ENCODE peak calls at places on chromosomes 13 and 19, in four cellular contexts. One of them, this sample, is unnamed.

GRCh38 chr19:41161903-41162302 is 31.1 kb upstream of the CYP2S1 start:
- DNase-seq in mammary epithelial cell: no peak
- DNase-seq in CD8-positive, alpha-beta T cell: no peak
- DNase-seq in OCI-LY7: no peak
- DNase-seq in this sample: no peak

GRCh38 chr19:34960103-34960805 is 3.8 kb downstream of the ZNF792 start:
- DNase-seq in mammary epithelial cell: peak
- DNase-seq in CD8-positive, alpha-beta T cell: no peak
- DNase-seq in OCI-LY7: no peak
- DNase-seq in this sample: no peak

GRCh38 chr13:48801255-48801654 is 147.5 kb downstream of the CYSLTR2 start:
- DNase-seq in mammary epithelial cell: no peak
- DNase-seq in CD8-positive, alpha-beta T cell: no peak
- DNase-seq in OCI-LY7: no peak
- DNase-seq in this sample: no peak

GRCh38 chr13:95509521-95510315 is 42.8 kb upstream of the CLDN10 start:
- DNase-seq in mammary epithelial cell: peak
- DNase-seq in CD8-positive, alpha-beta T cell: no peak
- DNase-seq in OCI-LY7: no peak
- DNase-seq in this sample: no peak

GRCh38 chr19:30172643-30173242 is 199.4 kb upstream of the ZNF536 start:
- DNase-seq in mammary epithelial cell: no peak
- DNase-seq in CD8-positive, alpha-beta T cell: no peak
- DNase-seq in OCI-LY7: no peak
- DNase-seq in this sample: no peak

GRCh38 chr13:51234676-51235075 is 12.5 kb downstream of the FAM124A start:
- DNase-seq in mammary epithelial cell: no peak
- DNase-seq in CD8-positive, alpha-beta T cell: no peak
- DNase-seq in OCI-LY7: peak
- DNase-seq in this sample: no peak

GRCh38 chr19:40666803-40667438 is 23.5 kb downstream of the NUMBL start:
- DNase-seq in mammary epithelial cell: no peak
- DNase-seq in CD8-positive, alpha-beta T cell: no peak
- DNase-seq in OCI-LY7: no peak
- DNase-seq in this sample: no peak

GRCh38 chr13:47859129-47859528 is 141.9 kb downstream of the SUCLA2 start:
- DNase-seq in mammary epithelial cell: no peak
- DNase-seq in CD8-positive, alpha-beta T cell: no peak
- DNase-seq in OCI-LY7: no peak
- DNase-seq in this sample: no peak

GRCh38 chr13:46355906-46356305 is 31.1 kb downstream of the RUBCNL start:
- DNase-seq in mammary epithelial cell: no peak
- DNase-seq in CD8-positive, alpha-beta T cell: no peak
- DNase-seq in OCI-LY7: no peak
- DNase-seq in this sample: no peak

GRCh38 chr13:108963276-108963810 is 333.9 kb downstream of the MYO16 start:
- DNase-seq in mammary epithelial cell: no peak
- DNase-seq in CD8-positive, alpha-beta T cell: no peak
- DNase-seq in OCI-LY7: no peak
- DNase-seq in this sample: no peak

GRCh38 chr13:44011036-44011435 is 131.3 kb downstream of the LACC1 start:
- DNase-seq in mammary epithelial cell: no peak
- DNase-seq in CD8-positive, alpha-beta T cell: no peak
- DNase-seq in OCI-LY7: no peak
- DNase-seq in this sample: no peak

GRCh38 chr19:41193420-41194156 is 569 bp downstream of the CYP2S1 start:
- DNase-seq in mammary epithelial cell: no peak
- DNase-seq in CD8-positive, alpha-beta T cell: no peak
- DNase-seq in OCI-LY7: no peak
- DNase-seq in this sample: no peak

GRCh38 chr19:48724796-48725753 is 5.5 kb upstream of the MAMSTR start:
- DNase-seq in mammary epithelial cell: peak
- DNase-seq in CD8-positive, alpha-beta T cell: no peak
- DNase-seq in OCI-LY7: peak
- DNase-seq in this sample: no peak

GRCh38 chr13:43883636-43884035 is 3.9 kb downstream of the LACC1 start:
- DNase-seq in mammary epithelial cell: no peak
- DNase-seq in CD8-positive, alpha-beta T cell: no peak
- DNase-seq in OCI-LY7: no peak
- DNase-seq in this sample: no peak

GRCh38 chr19:8021374-8021773 is 15.9 kb upstream of the ELAVL1 start:
- DNase-seq in mammary epithelial cell: no peak
- DNase-seq in CD8-positive, alpha-beta T cell: no peak
- DNase-seq in OCI-LY7: no peak
- DNase-seq in this sample: no peak

GRCh38 chr19:14695471-14695870 is 5.6 kb downstream of the ZNF333 start:
- DNase-seq in mammary epithelial cell: no peak
- DNase-seq in CD8-positive, alpha-beta T cell: no peak
- DNase-seq in OCI-LY7: no peak
- DNase-seq in this sample: no peak

GRCh38 chr13:27770809-27771208 is 21.5 kb upstream of the GSX1 start:
- DNase-seq in mammary epithelial cell: peak
- DNase-seq in CD8-positive, alpha-beta T cell: no peak
- DNase-seq in OCI-LY7: peak
- DNase-seq in this sample: peak

GRCh38 chr19:3270908-3271307 is 46.4 kb downstream of the CELF5 start:
- DNase-seq in mammary epithelial cell: peak
- DNase-seq in CD8-positive, alpha-beta T cell: peak
- DNase-seq in OCI-LY7: peak
- DNase-seq in this sample: peak

GRCh38 chr13:109146912-109147624 is 517.7 kb downstream of the MYO16 start:
- DNase-seq in mammary epithelial cell: peak
- DNase-seq in CD8-positive, alpha-beta T cell: no peak
- DNase-seq in OCI-LY7: no peak
- DNase-seq in this sample: no peak

GRCh38 chr13:40069173-40070044 is 413.9 kb downstream of the COG6 start:
- DNase-seq in mammary epithelial cell: peak
- DNase-seq in CD8-positive, alpha-beta T cell: peak
- DNase-seq in OCI-LY7: peak
- DNase-seq in this sample: peak

GRCh38 chr13:28794370-28794769 is 25.8 kb upstream of the MTUS2 start:
- DNase-seq in mammary epithelial cell: no peak
- DNase-seq in CD8-positive, alpha-beta T cell: no peak
- DNase-seq in OCI-LY7: no peak
- DNase-seq in this sample: no peak

GRCh38 chr13:20902438-20903163 is at the start of gene XPO4:
- DNase-seq in mammary epithelial cell: peak
- DNase-seq in CD8-positive, alpha-beta T cell: peak
- DNase-seq in OCI-LY7: peak
- DNase-seq in this sample: peak

GRCh38 chr13:28299941-28300340 is 161.6 kb downstream of the PAN3 start:
- DNase-seq in mammary epithelial cell: no peak
- DNase-seq in CD8-positive, alpha-beta T cell: no peak
- DNase-seq in OCI-LY7: no peak
- DNase-seq in this sample: no peak

GRCh38 chr13:25203256-25203794 is 31.2 kb upstream of the AMER2 start:
- DNase-seq in mammary epithelial cell: no peak
- DNase-seq in CD8-positive, alpha-beta T cell: no peak
- DNase-seq in OCI-LY7: no peak
- DNase-seq in this sample: no peak

GRCh38 chr19:644789-645188 is 5.1 kb downstream of the FGF22 start:
- DNase-seq in mammary epithelial cell: no peak
- DNase-seq in CD8-positive, alpha-beta T cell: no peak
- DNase-seq in OCI-LY7: no peak
- DNase-seq in this sample: no peak

GRCh38 chr13:26946675-26947342 is 186.2 kb upstream of the GPR12 start:
- DNase-seq in mammary epithelial cell: peak
- DNase-seq in CD8-positive, alpha-beta T cell: no peak
- DNase-seq in OCI-LY7: peak
- DNase-seq in this sample: no peak

GRCh38 chr13:35600137-35600536 is 123.6 kb upstream of the MAB21L1 start:
- DNase-seq in mammary epithelial cell: no peak
- DNase-seq in CD8-positive, alpha-beta T cell: no peak
- DNase-seq in OCI-LY7: no peak
- DNase-seq in this sample: no peak

GRCh38 chr19:6325614-6326013 is 7.8 kb downstream of the ACER1 start:
- DNase-seq in mammary epithelial cell: no peak
- DNase-seq in CD8-positive, alpha-beta T cell: no peak
- DNase-seq in OCI-LY7: no peak
- DNase-seq in this sample: no peak

GRCh38 chr19:46975918-46976782 is 43.5 kb upstream of the NPAS1 start:
- DNase-seq in mammary epithelial cell: peak
- DNase-seq in CD8-positive, alpha-beta T cell: no peak
- DNase-seq in OCI-LY7: no peak
- DNase-seq in this sample: no peak

GRCh38 chr19:41537789-41538188 is 38.2 kb upstream of the CEACAM21 start:
- DNase-seq in mammary epithelial cell: peak
- DNase-seq in CD8-positive, alpha-beta T cell: no peak
- DNase-seq in OCI-LY7: peak
- DNase-seq in this sample: no peak

GRCh38 chr13:30038884-30039283 is 188.5 kb upstream of the UBL3 start:
- DNase-seq in mammary epithelial cell: no peak
- DNase-seq in CD8-positive, alpha-beta T cell: no peak
- DNase-seq in OCI-LY7: no peak
- DNase-seq in this sample: no peak

DNA sequence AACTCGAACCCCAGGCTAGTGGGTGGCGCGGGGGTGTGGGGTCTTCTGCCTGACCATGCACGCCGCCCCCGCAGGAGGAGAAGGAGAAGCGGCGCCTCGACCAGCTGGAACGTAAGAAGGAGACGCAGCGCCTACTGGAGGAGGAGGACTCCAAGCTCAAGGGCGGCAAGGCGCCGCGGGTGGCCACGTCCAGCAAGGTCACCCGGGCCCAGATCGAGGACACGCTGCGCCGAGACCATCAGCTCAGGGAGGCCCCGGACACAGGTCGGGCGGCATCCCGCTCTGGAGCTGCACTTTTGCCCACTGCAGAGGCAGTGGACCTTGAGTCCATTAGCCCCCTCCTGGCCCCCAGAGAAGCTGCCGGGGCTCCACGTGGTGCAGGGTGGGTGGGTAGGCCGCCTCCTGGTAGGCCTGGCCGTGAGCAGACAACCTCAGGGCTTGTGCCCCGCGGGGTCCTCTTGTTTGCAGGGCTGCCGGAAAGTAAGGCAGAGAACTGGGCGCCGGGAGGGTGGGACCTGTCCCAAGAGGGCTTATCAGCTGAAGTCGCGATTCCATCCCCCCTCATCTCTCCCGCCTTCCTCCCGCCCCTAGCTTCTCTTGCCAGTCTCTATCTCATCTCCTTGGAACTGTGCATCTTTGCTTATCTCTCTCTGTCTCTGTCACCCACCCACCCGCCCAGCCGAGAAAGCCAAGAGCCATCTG is 9.9 kb downstream of the CCDC124 start:
- DNase-seq in mammary epithelial cell: no peak
- DNase-seq in CD8-positive, alpha-beta T cell: no peak
- DNase-seq in OCI-LY7: no peak
- DNase-seq in this sample: no peak
- H3K27ac ChIP-seq in mammary epithelial cell: no peak
- H3K27ac ChIP-seq in CD8-positive, alpha-beta T cell: no peak
- H3K27ac ChIP-seq in OCI-LY7: no peak
- H3K27ac ChIP-seq in this sample: no peak

GRCh38 chr13:23888658-23889597 is at the start of gene MIPEP:
- DNase-seq in mammary epithelial cell: peak
- DNase-seq in CD8-positive, alpha-beta T cell: peak
- DNase-seq in OCI-LY7: peak
- DNase-seq in this sample: peak
- TF ChIP-seq CTCF in mammary epithelial cell: peak
- TF ChIP-seq CTCF in CD8-positive, alpha-beta T cell: peak
- TF ChIP-seq CTCF in OCI-LY7: peak
- TF ChIP-seq CTCF in this sample: peak

GRCh38 chr13:74248477-74248876 is 114.3 kb upstream of the KLF12 start:
- DNase-seq in mammary epithelial cell: no peak
- DNase-seq in CD8-positive, alpha-beta T cell: no peak
- DNase-seq in OCI-LY7: no peak
- DNase-seq in this sample: no peak

GRCh38 chr13:74246398-74246975 is 112.3 kb upstream of the KLF12 start:
- DNase-seq in mammary epithelial cell: no peak
- DNase-seq in CD8-positive, alpha-beta T cell: peak
- DNase-seq in OCI-LY7: no peak
- DNase-seq in this sample: no peak

DNA sequence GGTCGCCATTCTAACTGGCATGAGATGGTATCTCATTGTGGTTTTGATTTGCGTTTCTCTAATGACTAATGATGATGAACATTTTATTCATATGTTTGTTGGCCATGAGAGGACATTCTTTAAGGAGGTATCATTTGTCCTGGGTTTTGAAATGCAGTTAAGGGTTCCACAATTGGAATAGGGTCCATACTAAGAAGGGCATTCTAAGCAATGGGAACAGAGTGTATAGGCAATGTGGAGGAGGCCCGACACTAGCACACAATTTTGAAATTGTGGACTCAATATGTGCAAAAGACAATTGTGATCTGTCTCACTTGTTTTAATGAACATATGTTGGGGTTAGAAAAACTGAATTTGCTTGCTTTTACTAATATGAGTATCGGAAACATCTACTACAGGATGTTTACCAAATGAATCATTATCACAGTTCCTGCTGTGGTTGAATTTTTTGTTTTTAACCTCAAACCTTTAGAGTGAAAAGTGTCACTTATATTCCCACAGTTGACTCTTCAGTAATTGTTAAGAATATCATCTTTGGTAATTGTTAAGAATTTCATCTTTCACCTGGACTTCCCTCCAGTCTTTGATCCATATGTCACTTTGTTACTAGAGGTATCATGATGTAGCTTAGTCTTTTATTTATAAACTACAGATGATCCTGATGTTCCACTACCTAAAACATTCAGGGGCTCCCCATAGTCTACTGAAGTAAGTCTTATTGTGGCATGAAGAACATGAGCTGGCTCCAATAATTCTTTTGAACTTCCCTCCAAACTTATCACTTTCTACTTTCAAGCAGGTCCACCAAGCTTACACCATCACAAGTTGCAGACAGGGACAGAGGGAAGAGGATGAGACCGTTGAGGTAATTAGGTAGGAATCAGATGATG is 109.7 kb upstream of the KLF12 start:
- DNase-seq in mammary epithelial cell: peak
- DNase-seq in CD8-positive, alpha-beta T cell: no peak
- DNase-seq in OCI-LY7: no peak
- DNase-seq in this sample: no peak
- H3K27ac ChIP-seq in mammary epithelial cell: peak
- H3K27ac ChIP-seq in CD8-positive, alpha-beta T cell: peak
- H3K27ac ChIP-seq in OCI-LY7: no peak
- H3K27ac ChIP-seq in this sample: peak

GRCh38 chr13:103812558-103812957 is 746.3 kb upstream of the SLC10A2 start:
- DNase-seq in mammary epithelial cell: no peak
- DNase-seq in CD8-positive, alpha-beta T cell: no peak
- DNase-seq in OCI-LY7: no peak
- DNase-seq in this sample: no peak

GRCh38 chr13:103810026-103810425 is 743.8 kb upstream of the SLC10A2 start:
- DNase-seq in mammary epithelial cell: no peak
- DNase-seq in CD8-positive, alpha-beta T cell: no peak
- DNase-seq in OCI-LY7: no peak
- DNase-seq in this sample: no peak

GRCh38 chr13:103812966-103813365 is 746.7 kb upstream of the SLC10A2 start:
- DNase-seq in mammary epithelial cell: no peak
- DNase-seq in CD8-positive, alpha-beta T cell: no peak
- DNase-seq in OCI-LY7: no peak
- DNase-seq in this sample: no peak

DNA sequence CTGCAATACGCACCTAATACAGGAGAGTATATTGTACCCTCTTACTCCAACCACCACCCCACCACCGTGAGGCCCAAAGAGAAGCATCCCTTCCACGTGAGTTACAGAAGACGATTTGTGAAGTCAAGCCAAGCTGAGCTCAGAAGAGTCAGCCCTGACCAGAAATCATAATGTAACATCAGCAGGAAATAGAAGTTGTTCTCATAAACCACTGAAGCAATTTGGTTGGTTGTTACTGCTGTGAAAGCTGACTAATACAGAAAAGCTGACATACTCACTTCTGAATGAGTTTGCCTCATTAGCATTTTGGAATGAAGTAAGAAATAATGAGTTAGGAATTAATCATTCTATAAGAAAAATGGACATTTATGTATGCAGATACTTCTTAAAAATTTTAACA is 749.4 kb upstream of the SLC10A2 start:
- DNase-seq in mammary epithelial cell: peak
- DNase-seq in CD8-positive, alpha-beta T cell: no peak
- DNase-seq in OCI-LY7: no peak
- DNase-seq in this sample: no peak
- TF ChIP-seq CTCF in mammary epithelial cell: no peak
- TF ChIP-seq CTCF in CD8-positive, alpha-beta T cell: no peak
- TF ChIP-seq CTCF in OCI-LY7: no peak
- TF ChIP-seq CTCF in this sample: no peak